ENCODE peak calls at places on chromosomes 5 and 9, in eight cellular contexts. J is GM20000; P is stimulated activated CD8-positive, alpha-beta memory T cell treated with anti-CD3 and anti-CD28 coated beads, Interleukin-12 subunit alpha, Interleukin-12 subunit beta, amount 100 ng/mL, for 1 hour; K is PC-9; R is NCI-H1417; U is activated CD4-positive, alpha-beta T cell treated with anti-CD3 and anti-CD28 coated beads for 36 hours; X is activated gamma-delta T cell treated with Interleukin-2 at 50 U/mL for 16 hours; Q is glutamatergic neuron. M is an unnamed sample.

GRCh38 chr5:16489322-16489791 is 23.8 kb upstream of the ZNF622 start:
- DNase-seq in J (peak; percentile 21), P (no peak), K (peak; percentile 64), R (peak; percentile 78), U (no peak), X (no peak), Q (no peak), M (no peak)

GRCh38 chr5:150350524-150351344 is 6.8 kb upstream of the TCOF1 start:
- DNase-seq in J (peak; percentile 82), P (no peak), K (peak; percentile 66), R (peak; percentile 66), U (peak; percentile 78), X (peak; percentile 29), Q (peak; percentile 73), M (peak; percentile 58)

GRCh38 chr5:54704341-54704740 is 186.8 kb downstream of the SNX18 start:
- DNase-seq in J (no peak), P (no peak), K (no peak), R (peak; percentile 84), U (no peak), X (no peak), Q (peak; percentile 26), M (no peak)

GRCh38 chr9:17318821-17319320 is 184.0 kb downstream of the CNTLN start:
- DNase-seq in J (no peak), P (no peak), K (no peak), R (no peak), U (no peak), X (no peak), Q (no peak), M (no peak)

GRCh38 chr9:27276182-27277030 is 20.5 kb downstream of the EQTN start:
- DNase-seq in J (peak; percentile 54), P (no peak), K (peak; percentile 36), R (peak; percentile 68), U (peak; percentile 9), X (no peak), Q (no peak), M (no peak)

GRCh38 chr5:133364916-133365315 is 247.4 kb downstream of the FSTL4 start:
- DNase-seq in J (no peak), P (no peak), K (no peak), R (no peak), U (no peak), X (no peak), Q (no peak), M (no peak)

GRCh38 chr5:29950416-29951145 is 1242.9 kb upstream of the CDH6 start:
- DNase-seq in J (no peak), P (no peak), K (no peak), R (peak; percentile 13), U (no peak), X (no peak), Q (no peak), M (no peak)

GRCh38 chr9:81317223-81317622 is 372.1 kb downstream of the TLE1 start:
- DNase-seq in J (no peak), P (no peak), K (no peak), R (no peak), U (peak; percentile 4), X (no peak), Q (no peak), M (no peak)

GRCh38 chr9:111463036-111463435 is 21.1 kb downstream of the ECPAS start:
- DNase-seq in J (no peak), P (no peak), K (no peak), R (no peak), U (no peak), X (no peak), Q (no peak), M (no peak)

GRCh38 chr9:120783611-120784047 is 9.6 kb downstream of the FBXW2 start:
- DNase-seq in J (no peak), P (no peak), K (peak; percentile 96), R (peak; percentile 35), U (no peak), X (no peak), Q (no peak), M (no peak)

GRCh38 chr9:114207034-114207815 is 51.9 kb downstream of the COL27A1 start:
- DNase-seq in J (no peak), P (no peak), K (no peak), R (no peak), U (no peak), X (no peak), Q (no peak), M (peak; percentile 35)

GRCh38 chr5:119343766-119344165 is 12.1 kb upstream of the TNFAIP8 start:
- DNase-seq in J (no peak), P (no peak), K (no peak), R (no peak), U (peak; percentile 83), X (peak; percentile 47), Q (no peak), M (no peak)

GRCh38 chr9:122463828-122464632 is 13.7 kb downstream of the OR1J1 start:
- DNase-seq in J (peak; percentile 15), P (no peak), K (no peak), R (peak; percentile 49), U (peak; percentile 66), X (peak; percentile 6), Q (peak; percentile 31), M (no peak)

GRCh38 chr5:135488727-135489465 is 36.7 kb upstream of the TIFAB start:
- DNase-seq in J (no peak), P (no peak), K (no peak), R (peak; percentile 95), U (no peak), X (no peak), Q (peak; percentile 95), M (no peak)

GRCh38 chr5:174799146-174799545 is 74.8 kb downstream of the MSX2 start:
- DNase-seq in J (no peak), P (no peak), K (no peak), R (no peak), U (no peak), X (no peak), Q (no peak), M (no peak)

GRCh38 chr5:10860645-10861455 is 99.8 kb upstream of the DAP start:
- DNase-seq in J (no peak), P (no peak), K (no peak), R (no peak), U (no peak), X (no peak), Q (no peak), M (no peak)

GRCh38 chr5:91127682-91128081 is 255.4 kb downstream of the ARRDC3 start:
- DNase-seq in J (no peak), P (no peak), K (no peak), R (no peak), U (no peak), X (no peak), Q (no peak), M (no peak)

GRCh38 chr5:87121315-87122170 is 146.1 kb upstream of the RASA1 start:
- DNase-seq in J (no peak), P (peak; percentile 23), K (peak; percentile 83), R (no peak), U (peak; percentile 51), X (peak; percentile 29), Q (no peak), M (peak; percentile 41)

GRCh38 chr5:150138551-150139265 is 16.9 kb downstream of the PDGFRB start:
- DNase-seq in J (no peak), P (no peak), K (no peak), R (no peak), U (no peak), X (no peak), Q (no peak), M (no peak)